ENCODE peak calls at places on chromosomes 6 and 20, in six cellular contexts. Q, F, W, A, C and N are unnamed samples.

GRCh38 chr6:87291879-87292278 is 30.5 kb upstream of the SMIM8 start:
- DNase-seq in Q (no peak), W (no peak), C (no peak), A (no peak), F (no peak), N (no peak)

GRCh38 chr6:153003294-153003645 is 761 bp upstream of the MTRF1L start:
- DNase-seq in Q (no peak), A (no peak), F (no peak), C (no peak), W (no peak), N (no peak)

GRCh38 chr20:21529863-21530262 is 16.0 kb upstream of the NKX2-2 start:
- DNase-seq in W (no peak), Q (no peak), A (no peak), C (no peak), F (no peak), N (no peak)

GRCh38 chr6:167100241-167100674 is 22.6 kb upstream of the CCR6 start:
- DNase-seq in F (no peak), A (no peak), C (no peak), W (no peak), Q (no peak), N (no peak)

GRCh38 chr6:2448826-2449571 is 203.6 kb upstream of the GMDS start:
- DNase-seq in Q (no peak), A (peak; percentile 36), F (peak; percentile 65), W (peak; percentile 80), C (no peak), N (peak; percentile 47)

GRCh38 chr20:52104546-52105044 is 87.0 kb downstream of the ZFP64 start:
- DNase-seq in A (no peak), W (peak; percentile 56), Q (no peak), F (no peak), C (no peak), N (no peak)

GRCh38 chr6:21594427-21595264 is 1.1 kb downstream of the SOX4 start:
- DNase-seq in Q (no peak), F (no peak), C (no peak), A (no peak), W (peak; percentile 73), N (no peak)

GRCh38 chr6:26215200-26216014 is 128.2 kb downstream of the HFE start:
- DNase-seq in C (no peak), F (no peak), A (no peak), Q (no peak), W (no peak), N (no peak)

GRCh38 chr6:3013486-3013885 is 13.8 kb downstream of the NQO2 start:
- DNase-seq in F (peak; percentile 26), Q (no peak), W (no peak), A (no peak), C (no peak), N (no peak)

GRCh38 chr20:11902264-11902663 is 15.4 kb upstream of the BTBD3 start:
- DNase-seq in W (no peak), F (no peak), A (peak; percentile 12), Q (no peak), C (no peak), N (no peak)

GRCh38 chr6:149317656-149318571 is at the start of gene TAB2:
- DNase-seq in Q (peak; percentile 79), W (peak; percentile 30), C (no peak), F (no peak), A (no peak), N (no peak)

GRCh38 chr6:37594895-37595294 is 95.2 kb upstream of the CCDC167 start:
- DNase-seq in W (no peak), Q (no peak), F (no peak), A (no peak), C (no peak), N (no peak)

GRCh38 chr6:88048556-88048955 is 915 bp downstream of the SPACA1 start:
- DNase-seq in W (no peak), F (no peak), Q (no peak), C (no peak), A (no peak), N (no peak)

GRCh38 chr6:35047265-35048011 is 93.7 kb downstream of the TCP11 start:
- DNase-seq in Q (no peak), W (peak; percentile 76), A (no peak), C (no peak), F (no peak), N (peak; percentile 53)

GRCh38 chr6:139784222-139784769 is 409.8 kb upstream of the CITED2 start:
- DNase-seq in A (no peak), F (no peak), C (no peak), W (no peak), Q (no peak), N (no peak)

GRCh38 chr20:50366270-50367103 is 143.7 kb upstream of the PTPN1 start:
- DNase-seq in C (no peak), A (peak; percentile 42), Q (no peak), W (no peak), F (no peak), N (no peak)

GRCh38 chr20:37314617-37315292 is 25.3 kb downstream of the MANBAL start:
- DNase-seq in F (no peak), W (no peak), Q (no peak), A (no peak), C (no peak), N (no peak)

GRCh38 chr20:64101731-64102621 is 5.4 kb downstream of the NPBWR2 start:
- DNase-seq in A (peak; percentile 55), C (no peak), Q (peak; percentile 44), W (peak; percentile 71), F (no peak), N (no peak)

GRCh38 chr20:2873747-2874041 is 413 bp downstream of the PTPRA start:
- DNase-seq in A (no peak), Q (no peak), C (no peak), W (no peak), F (peak; percentile 43), N (no peak)

GRCh38 chr6:166567813-166568212 is 18.7 kb downstream of the RAMACL start:
- DNase-seq in F (no peak), A (no peak), C (peak; percentile 41), W (no peak), Q (no peak), N (no peak)

GRCh38 chr6:122717350-122717749 is 62.2 kb upstream of the FABP7 start:
- DNase-seq in A (peak; percentile 28), C (no peak), Q (no peak), F (no peak), W (no peak), N (no peak)

GRCh38 chr6:137867685-137868509 is 838 bp downstream of the TNFAIP3 start:
- DNase-seq in A (no peak), F (no peak), C (no peak), W (no peak), Q (no peak), N (no peak)